ENCODE peak calls at places on chromosomes 1 and 21, in nine cellular contexts. A, W, K, G, X, S, C, H and U are unnamed samples.

GRCh38 chr1:48644950-48645605 is 131.6 kb downstream of the BEND5 start:
- DNase-seq in G (no peak), K (no peak), C (no peak), H (no peak), X (no peak), S (no peak), W (no peak), A (no peak), U (no peak)

GRCh38 chr21:45942755-45943629 is 38.6 kb upstream of the COL6A1 start:
- DNase-seq in S (no peak), G (no peak), H (no peak), K (no peak), A (no peak), X (no peak), W (no peak), C (no peak), U (no peak)

GRCh38 chr1:1360511-1361169 is 2.3 kb upstream of the MXRA8 start:
- DNase-seq in C (peak), K (no peak), G (no peak), H (peak), S (peak), A (no peak), X (peak), W (peak), U (peak)

GRCh38 chr21:44984792-44985440 is 45.1 kb downstream of the SLX9 start:
- DNase-seq in H (peak), G (no peak), S (no peak), W (no peak), C (no peak), X (no peak), A (no peak), K (no peak), U (no peak)

GRCh38 chr1:246213502-246213901 is 293.6 kb downstream of the SMYD3 start:
- DNase-seq in K (no peak), S (no peak), C (no peak), W (no peak), A (no peak), G (no peak), H (no peak), X (no peak), U (no peak)

GRCh38 chr1:190367200-190367599 is 110.5 kb downstream of the BRINP3 start:
- DNase-seq in A (no peak), W (no peak), H (no peak), G (no peak), C (no peak), S (no peak), X (no peak), K (no peak), U (no peak)

GRCh38 chr1:233183226-233184020 is 112.1 kb downstream of the PCNX2 start:
- DNase-seq in X (no peak), G (no peak), S (no peak), H (no peak), C (no peak), K (no peak), W (peak), A (no peak), U (no peak)

GRCh38 chr1:27374687-27375086 is at the start of gene FCN3:
- DNase-seq in X (no peak), K (no peak), A (no peak), C (no peak), H (no peak), G (no peak), S (no peak), W (no peak), U (no peak)

DNA sequence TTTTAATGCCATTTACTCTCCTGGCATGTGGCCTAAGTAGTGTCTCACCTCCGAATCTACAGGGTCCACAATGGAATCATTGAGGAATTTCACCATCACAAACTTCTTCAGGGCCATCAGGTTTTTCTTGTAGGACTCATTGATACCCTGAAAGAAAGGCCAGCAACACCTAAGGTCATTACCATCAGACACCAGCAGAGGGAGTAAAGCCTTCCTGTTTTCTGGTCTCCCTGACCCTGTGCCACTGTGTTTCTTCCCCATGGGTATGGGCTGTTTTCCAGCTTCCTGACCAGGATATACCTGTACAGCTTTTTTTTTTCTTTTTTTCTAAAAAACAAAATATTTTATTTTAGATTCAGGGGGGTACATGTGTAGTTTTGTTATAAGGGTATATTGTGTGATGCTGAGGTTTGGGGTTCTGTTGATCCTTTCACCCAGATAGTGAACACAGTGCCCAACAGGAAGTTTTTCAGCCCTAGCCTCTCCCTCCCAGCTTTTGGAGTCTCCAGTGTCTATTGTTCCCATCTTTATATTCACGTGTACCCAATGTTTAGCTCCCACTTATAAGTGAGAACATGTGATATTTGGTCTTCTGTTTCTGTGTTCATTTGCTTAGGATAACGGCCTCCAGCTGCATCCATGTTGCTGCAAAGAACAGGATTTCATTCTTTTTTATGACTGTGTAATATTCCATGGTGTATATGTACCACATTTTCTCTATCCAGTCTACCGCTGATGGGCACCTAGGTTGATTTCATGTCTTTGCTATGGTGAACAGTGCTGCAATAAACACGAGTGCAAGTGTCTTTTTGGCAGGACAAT is 18.3 kb downstream of the PPT1 start:
- DNase-seq in X (no peak), A (peak), G (peak), S (no peak), C (no peak), W (peak), H (no peak), K (peak), U (no peak)
- TF ChIP-seq CTCF in X (peak), A (peak), G (peak), S (peak), C (peak), W (peak), H (peak), K (peak), U (peak)

GRCh38 chr1:237320890-237321289 is 278.9 kb downstream of the RYR2 start:
- DNase-seq in W (no peak), C (no peak), X (no peak), K (no peak), A (no peak), G (no peak), S (no peak), H (no peak), U (no peak)

GRCh38 chr1:237324226-237324625 is 282.2 kb downstream of the RYR2 start:
- DNase-seq in W (no peak), G (no peak), K (no peak), A (no peak), S (no peak), H (no peak), C (no peak), X (no peak), U (no peak)

GRCh38 chr1:237316352-237316751 is 274.4 kb downstream of the RYR2 start:
- DNase-seq in A (no peak), G (no peak), X (no peak), H (no peak), C (no peak), S (no peak), K (peak), W (no peak), U (no peak)

DNA sequence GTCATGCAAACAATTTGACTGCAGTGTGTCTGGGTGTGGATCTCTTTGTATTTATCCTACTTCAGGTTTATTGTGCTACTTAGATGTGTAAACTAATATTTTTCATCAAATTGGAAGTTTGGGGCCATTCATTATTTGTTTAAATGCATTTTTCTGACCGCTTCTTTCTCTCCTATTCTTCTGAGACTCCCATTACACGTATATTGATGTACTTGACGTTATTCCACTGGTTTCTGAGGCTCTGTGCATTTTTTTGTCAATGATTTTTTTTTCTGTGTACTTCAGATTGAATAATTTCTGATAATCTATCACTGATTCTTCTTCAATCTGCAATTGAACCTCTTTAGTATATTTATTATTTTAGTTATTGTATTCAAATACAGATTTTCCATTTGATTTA is 276.8 kb downstream of the RYR2 start:
- DNase-seq in S (no peak), G (no peak), A (no peak), W (no peak), C (no peak), K (no peak), H (no peak), X (no peak), U (no peak)
- TF ChIP-seq CTCF in S (no peak), G (no peak), A (no peak), W (no peak), C (no peak), K (no peak), H (no peak), X (no peak), U (no peak)

GRCh38 chr1:91526496-91526895 is 25.8 kb downstream of the CDC7 start:
- DNase-seq in G (no peak), A (no peak), W (peak), S (no peak), X (no peak), H (no peak), K (no peak), C (no peak), U (peak)

GRCh38 chr1:91535441-91535840 is 34.8 kb downstream of the CDC7 start:
- DNase-seq in K (no peak), H (no peak), C (no peak), X (no peak), G (no peak), A (no peak), S (no peak), W (no peak), U (no peak)

GRCh38 chr1:91533625-91534024 is 33.0 kb downstream of the CDC7 start:
- DNase-seq in W (no peak), X (no peak), K (no peak), S (no peak), H (no peak), C (no peak), A (no peak), G (no peak), U (no peak)

GRCh38 chr1:91527781-91528180 is 27.1 kb downstream of the CDC7 start:
- DNase-seq in S (no peak), G (no peak), C (no peak), A (no peak), W (peak), H (no peak), K (no peak), X (no peak), U (no peak)

GRCh38 chr1:91529856-91530255 is 29.2 kb downstream of the CDC7 start:
- DNase-seq in H (no peak), W (peak), S (no peak), A (no peak), C (no peak), K (no peak), G (no peak), X (no peak), U (no peak)
- TF ChIP-seq CTCF in H (no peak), W (peak), S (peak), A (no peak), C (no peak), K (no peak), G (no peak), X (peak), U (peak)

GRCh38 chr1:8547791-8548190 is 229.9 kb downstream of the SLC45A1 start:
- DNase-seq in W (no peak), H (no peak), A (no peak), X (no peak), C (no peak), K (no peak), G (no peak), S (no peak), U (no peak)

GRCh38 chr1:8552820-8553397 is 235.0 kb downstream of the SLC45A1 start:
- DNase-seq in X (no peak), C (no peak), W (no peak), G (no peak), H (no peak), S (no peak), K (no peak), A (no peak), U (no peak)

GRCh38 chr1:8551613-8552093 is 233.7 kb downstream of the SLC45A1 start:
- DNase-seq in H (no peak), C (no peak), A (no peak), S (no peak), K (peak), X (no peak), W (peak), G (no peak), U (no peak)

GRCh38 chr1:8552135-8552534 is 234.2 kb downstream of the SLC45A1 start:
- DNase-seq in G (no peak), A (no peak), H (no peak), W (no peak), S (no peak), C (no peak), K (no peak), X (no peak), U (no peak)

GRCh38 chr1:8551057-8551456 is 233.1 kb downstream of the SLC45A1 start:
- DNase-seq in K (no peak), S (no peak), C (no peak), X (no peak), A (no peak), H (no peak), W (no peak), G (no peak), U (no peak)
- TF ChIP-seq CTCF in K (no peak), S (no peak), C (no peak), X (no peak), A (no peak), H (no peak), W (no peak), G (no peak), U (no peak)

GRCh38 chr1:180179162-180179957 is 24.7 kb downstream of the QSOX1 start:
- DNase-seq in W (no peak), A (no peak), H (no peak), K (no peak), C (no peak), S (no peak), G (no peak), X (no peak), U (no peak)
- TF ChIP-seq CTCF in W (no peak), A (no peak), H (no peak), K (no peak), C (no peak), S (no peak), G (no peak), X (no peak), U (no peak)

GRCh38 chr1:177471244-177471643 is 300.5 kb downstream of the BRINP2 start:
- DNase-seq in C (no peak), X (no peak), G (no peak), A (no peak), H (no peak), S (no peak), K (no peak), W (peak), U (no peak)
- TF ChIP-seq CTCF in C (no peak), X (no peak), G (no peak), A (no peak), H (no peak), S (no peak), K (no peak), W (no peak), U (no peak)

DNA sequence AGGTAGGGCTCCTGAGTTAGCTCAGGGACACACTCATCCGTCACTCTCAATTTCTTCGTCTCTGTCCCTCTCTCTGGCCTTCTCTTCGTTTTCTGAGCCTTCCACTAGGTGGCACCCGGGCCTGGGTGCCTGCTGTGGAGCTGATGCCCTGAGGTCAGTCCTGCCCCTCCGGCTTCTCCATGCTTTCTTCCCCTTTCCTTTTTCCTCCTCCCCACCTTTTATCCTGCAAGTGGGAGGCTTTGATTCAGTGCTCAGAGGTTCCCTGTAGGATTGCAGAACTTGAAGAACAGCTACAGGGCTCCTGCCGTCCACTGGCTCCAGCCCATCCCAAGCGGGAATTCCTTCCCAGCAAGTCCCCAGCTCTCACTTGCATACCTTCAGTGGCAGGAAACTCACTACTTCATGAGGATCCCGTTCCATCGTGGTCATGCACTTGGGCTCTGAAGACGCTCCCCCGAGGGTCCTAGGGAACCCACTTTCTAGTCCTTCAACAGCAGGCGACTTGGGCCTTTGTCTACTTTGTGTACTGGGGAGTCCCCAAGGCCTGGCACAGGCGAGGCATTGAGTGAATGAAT is 45.6 kb downstream of the SRRM1 start:
- DNase-seq in C (peak), K (peak), S (no peak), H (peak), G (peak), W (peak), A (no peak), X (no peak), U (no peak)
- TF ChIP-seq CTCF in C (peak), K (peak), S (peak), H (peak), G (peak), W (peak), A (peak), X (peak), U (peak)